ENCODE peak calls at places on chromosomes 7 and 10, in seven cellular contexts. E, X, V, R, Q, Y and T are unnamed samples.

GRCh38 chr7:151717415-151717814 is 159.5 kb downstream of the PRKAG2 start:
- DNase-seq in V (no peak), E (no peak), Y (no peak), X (no peak), R (no peak), Q (no peak), T (no peak)

GRCh38 chr10:14184841-14185500 is 145.8 kb downstream of the FRMD4A start:
- DNase-seq in V (peak), X (peak), Q (no peak), R (no peak), E (peak), Y (peak), T (peak)

GRCh38 chr10:22414146-22414545 is 68.8 kb downstream of the SPAG6 start:
- DNase-seq in X (no peak), Q (no peak), V (no peak), R (no peak), Y (no peak), E (no peak), T (no peak)

GRCh38 chr10:76178561-76179292 is 747.3 kb downstream of the LRMDA start:
- DNase-seq in E (no peak), Q (no peak), X (no peak), R (no peak), V (no peak), Y (no peak), T (no peak)

GRCh38 chr10:4429538-4429937 is 396.5 kb upstream of the AKR1E2 start:
- DNase-seq in X (no peak), Q (no peak), V (no peak), E (no peak), R (no peak), Y (peak), T (no peak)

GRCh38 chr10:8336629-8337331 is 282.3 kb downstream of the GATA3 start:
- DNase-seq in Q (no peak), Y (no peak), R (no peak), E (no peak), X (no peak), V (no peak), T (no peak)

GRCh38 chr7:131015131-131015954 is 281.3 kb upstream of the KLF14 start:
- DNase-seq in V (peak), Y (peak), Q (no peak), X (peak), E (peak), R (no peak), T (no peak)

GRCh38 chr10:83606275-83606674 is 533.0 kb upstream of the GHITM start:
- DNase-seq in Q (no peak), X (peak), R (peak), V (peak), E (no peak), Y (peak), T (no peak)

GRCh38 chr7:106421181-106421762 is 136.5 kb upstream of the NAMPT start:
- DNase-seq in X (no peak), Y (peak), E (peak), Q (no peak), R (no peak), V (peak), T (no peak)

GRCh38 chr10:112532053-112532658 is 85.1 kb downstream of the VTI1A start:
- DNase-seq in V (peak), Y (no peak), R (no peak), Q (no peak), X (no peak), E (peak), T (no peak)

GRCh38 chr10:121288011-121288410 is 310.2 kb downstream of the FGFR2 start:
- DNase-seq in V (no peak), Q (no peak), E (no peak), X (peak), R (no peak), Y (peak), T (no peak)

GRCh38 chr7:101093907-101094306 is 8.6 kb downstream of the TRIM56 start:
- DNase-seq in Y (peak), Q (no peak), X (no peak), V (peak), R (no peak), E (peak), T (no peak)

GRCh38 chr7:122143751-122144711 is at the start of gene AASS:
- DNase-seq in X (peak), E (peak), Q (peak), Y (peak), V (peak), R (peak), T (peak)

GRCh38 chr10:131779661-131780394 is 121.0 kb upstream of the PPP2R2D start:
- DNase-seq in Y (no peak), Q (no peak), E (no peak), X (no peak), R (no peak), V (no peak), T (no peak)

GRCh38 chr7:93055543-93056107 is 62.2 kb downstream of the SAMD9 start:
- DNase-seq in V (peak), Y (peak), E (peak), R (no peak), X (peak), Q (no peak), T (no peak)

GRCh38 chr10:86522385-86522855 is 828 bp upstream of the WAPL start:
- DNase-seq in V (peak), Y (peak), R (no peak), E (no peak), X (no peak), Q (no peak), T (no peak)

GRCh38 chr10:33073641-33074410 is 115.8 kb upstream of the ITGB1 start:
- DNase-seq in X (peak), R (no peak), Q (no peak), E (no peak), Y (no peak), V (no peak), T (no peak)

GRCh38 chr7:29807179-29807841 is 1.0 kb downstream of the WIPF3 start:
- DNase-seq in Q (no peak), X (peak), Y (peak), V (peak), E (no peak), R (peak), T (peak)

DNA sequence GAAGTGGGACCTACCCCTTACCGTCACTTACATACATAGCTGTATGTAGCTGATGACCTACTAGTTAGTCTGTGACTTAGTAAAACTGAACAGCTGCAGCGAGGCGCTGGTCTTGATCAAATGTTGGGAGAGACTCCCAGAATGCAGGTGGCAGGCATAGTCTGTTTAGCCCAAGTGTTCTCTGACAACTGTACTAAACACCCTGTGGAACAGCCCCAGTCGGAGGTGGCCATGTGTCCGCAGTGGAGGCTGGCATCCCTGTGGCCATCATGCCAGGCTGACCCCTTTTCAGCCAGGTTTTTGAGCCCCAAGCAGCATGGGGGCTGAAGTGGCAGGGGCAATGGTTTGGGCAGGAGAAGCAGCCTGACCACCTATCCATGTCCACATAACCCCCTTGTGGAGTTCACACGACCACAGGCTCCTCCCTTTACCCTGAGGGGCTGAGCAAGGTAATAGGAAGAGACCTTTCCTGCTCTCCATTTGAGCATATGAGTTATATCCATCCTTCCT is 7.2 kb downstream of the ADCY1 start:
- DNase-seq in X (no peak), V (no peak), E (no peak), Q (no peak), Y (no peak), R (peak), T (no peak)
- H4K8ac ChIP-seq in X (no peak), V (no peak), E (no peak), Q (no peak), Y (no peak), R (no peak), T (no peak)

GRCh38 chr10:90435296-90435695 is 422.5 kb downstream of the HTR7 start:
- DNase-seq in R (no peak), V (no peak), E (peak), Q (no peak), Y (no peak), X (no peak), T (no peak)
- H4K8ac ChIP-seq in R (no peak), V (no peak), E (no peak), Q (no peak), Y (no peak), X (no peak), T (no peak)

GRCh38 chr10:103444478-103444877 is 7.7 kb downstream of the CALHM2 start:
- DNase-seq in X (no peak), Q (no peak), R (no peak), V (no peak), E (no peak), Y (no peak), T (no peak)

GRCh38 chr10:103443475-103444185 is 8.5 kb downstream of the CALHM2 start:
- DNase-seq in X (no peak), Q (no peak), E (no peak), Y (no peak), V (no peak), R (no peak), T (no peak)

GRCh38 chr10:103447187-103447586 is 5.0 kb downstream of the CALHM2 start:
- DNase-seq in E (no peak), Y (no peak), R (no peak), X (no peak), V (no peak), Q (no peak), T (no peak)

GRCh38 chr10:103445366-103445765 is 6.8 kb downstream of the CALHM2 start:
- DNase-seq in X (no peak), Y (no peak), E (no peak), V (no peak), R (no peak), Q (no peak), T (no peak)

GRCh38 chr10:103445767-103446567 is 6.2 kb downstream of the CALHM2 start:
- DNase-seq in R (no peak), E (peak), V (peak), Q (no peak), Y (no peak), X (no peak), T (no peak)
- H4K8ac ChIP-seq in R (no peak), E (no peak), V (peak), Q (no peak), Y (no peak), X (no peak), T (no peak)

GRCh38 chr7:128027485-128027980 is 3.7 kb downstream of the LRRC4 start:
- DNase-seq in Q (no peak), V (no peak), X (no peak), Y (no peak), E (peak), R (no peak), T (no peak)

GRCh38 chr7:128031901-128032604 is 816 bp upstream of the LRRC4 start:
- DNase-seq in Y (no peak), R (peak), E (peak), X (peak), Q (no peak), V (peak), T (peak)

GRCh38 chr7:128030999-128031681 is at the start of gene LRRC4:
- DNase-seq in R (peak), E (peak), X (peak), Y (no peak), V (peak), Q (no peak), T (peak)

GRCh38 chr7:128030263-128030998 is 806 bp downstream of the LRRC4 start:
- DNase-seq in Q (no peak), Y (no peak), R (peak), X (peak), E (no peak), V (no peak), T (no peak)

DNA sequence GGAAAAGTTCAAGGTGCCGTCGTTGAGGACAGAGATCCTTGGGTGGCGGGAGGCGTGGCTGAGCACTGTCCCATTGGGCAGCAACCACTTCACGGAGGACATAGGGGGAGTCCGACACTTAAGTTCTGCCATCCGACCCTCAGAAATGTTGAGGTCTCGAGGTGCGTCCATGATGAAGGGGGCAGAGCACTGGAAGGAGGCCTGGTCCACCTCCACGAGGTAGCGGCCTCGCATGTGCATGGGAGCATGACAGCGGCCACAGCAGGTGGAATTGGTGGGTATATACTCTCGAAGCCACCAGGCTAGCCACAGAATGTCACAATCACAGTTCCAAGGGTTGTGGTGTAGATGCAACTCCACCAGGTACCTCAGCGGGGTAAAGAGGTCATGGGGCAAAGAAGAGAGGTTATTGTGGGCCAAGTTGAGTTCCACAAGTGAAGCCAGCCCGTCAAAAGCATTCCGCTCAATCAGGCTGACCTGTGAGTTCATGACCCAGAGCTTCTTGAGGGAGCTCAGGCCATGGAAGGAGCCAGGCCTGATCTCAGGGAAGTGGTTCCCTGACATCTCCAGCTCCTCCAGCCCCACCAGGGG is 1.7 kb downstream of the LRRC4 start:
- DNase-seq in Y (no peak), E (no peak), V (no peak), Q (no peak), X (no peak), R (no peak), T (no peak)
- H4K8ac ChIP-seq in Y (no peak), E (no peak), V (no peak), Q (no peak), X (no peak), R (no peak), T (peak)

GRCh38 chr10:89980166-89980565 is 278.8 kb downstream of the KIF20B start:
- DNase-seq in Q (no peak), R (no peak), E (no peak), Y (no peak), X (no peak), V (no peak), T (no peak)

GRCh38 chr10:89978081-89978480 is 276.7 kb downstream of the KIF20B start:
- DNase-seq in V (no peak), Q (no peak), Y (peak), E (no peak), R (no peak), X (no peak), T (no peak)

GRCh38 chr10:89979726-89980125 is 278.3 kb downstream of the KIF20B start:
- DNase-seq in Q (no peak), Y (no peak), E (no peak), X (no peak), V (no peak), R (no peak), T (no peak)

GRCh38 chr10:89975716-89976243 is 274.4 kb downstream of the KIF20B start:
- DNase-seq in X (no peak), Y (no peak), E (no peak), Q (no peak), V (no peak), R (no peak), T (no peak)
- H4K8ac ChIP-seq in X (no peak), Y (no peak), E (no peak), Q (no peak), V (no peak), R (no peak), T (no peak)

GRCh38 chr7:118068-118802 is 74.1 kb upstream of the FAM20C start:
- DNase-seq in V (no peak), X (no peak), Y (no peak), E (no peak), R (no peak), Q (no peak), T (no peak)
- H4K8ac ChIP-seq in V (no peak), X (no peak), Y (no peak), E (no peak), R (no peak), Q (no peak), T (no peak)

GRCh38 chr10:1069680-1070079 is 13.5 kb downstream of the WDR37 start:
- DNase-seq in Y (no peak), V (no peak), Q (no peak), X (no peak), E (no peak), R (no peak), T (no peak)
- H4K8ac ChIP-seq in Y (no peak), V (no peak), Q (no peak), X (no peak), E (no peak), R (no peak), T (no peak)

DNA sequence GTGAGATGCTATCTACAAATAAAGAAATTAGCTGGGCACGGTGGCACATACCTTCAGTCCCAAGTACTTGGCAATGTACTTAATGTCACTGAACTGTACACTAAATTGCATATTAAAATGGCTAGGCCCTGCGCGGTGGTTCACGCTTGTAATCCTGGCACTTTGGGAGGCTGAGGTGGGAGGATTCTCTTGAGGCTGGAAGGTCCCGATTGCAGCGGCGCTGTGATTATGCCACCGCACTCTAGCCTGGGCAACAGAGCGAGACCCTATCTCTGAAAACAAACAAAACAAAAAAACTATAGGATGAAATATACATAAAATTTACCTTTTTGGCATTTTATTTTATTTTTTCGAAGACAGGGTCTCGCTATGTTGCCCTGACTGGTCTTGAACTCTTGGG is 1.5 kb upstream of the EIF3B start:
- DNase-seq in R (no peak), E (no peak), Y (no peak), X (no peak), V (no peak), Q (no peak), T (no peak)
- H4K8ac ChIP-seq in R (no peak), E (peak), Y (no peak), X (no peak), V (no peak), Q (no peak), T (no peak)

DNA sequence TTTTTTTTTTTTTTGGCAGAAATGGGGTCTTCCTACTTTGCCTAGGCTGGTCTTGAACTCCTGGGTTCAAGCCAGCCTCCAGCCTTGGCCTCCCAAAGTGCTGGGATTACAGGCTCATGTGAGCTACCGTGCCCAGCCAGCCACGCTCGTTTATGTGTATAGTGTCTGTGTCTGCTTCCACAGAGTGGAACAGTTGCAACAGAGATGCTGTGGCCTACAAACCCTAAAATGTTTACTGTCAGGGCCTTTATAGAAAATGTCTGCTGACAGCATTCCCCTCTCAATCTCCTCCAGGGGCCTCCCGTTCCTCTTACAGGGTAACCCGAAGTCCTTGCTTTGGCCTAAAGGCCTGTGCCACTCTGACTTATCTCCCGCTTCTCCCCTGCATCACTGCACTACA is 87.6 kb upstream of the LEP start:
- DNase-seq in E (no peak), X (no peak), Q (no peak), Y (no peak), R (no peak), V (no peak), T (no peak)
- H4K8ac ChIP-seq in E (no peak), X (no peak), Q (no peak), Y (no peak), R (no peak), V (no peak), T (no peak)

DNA sequence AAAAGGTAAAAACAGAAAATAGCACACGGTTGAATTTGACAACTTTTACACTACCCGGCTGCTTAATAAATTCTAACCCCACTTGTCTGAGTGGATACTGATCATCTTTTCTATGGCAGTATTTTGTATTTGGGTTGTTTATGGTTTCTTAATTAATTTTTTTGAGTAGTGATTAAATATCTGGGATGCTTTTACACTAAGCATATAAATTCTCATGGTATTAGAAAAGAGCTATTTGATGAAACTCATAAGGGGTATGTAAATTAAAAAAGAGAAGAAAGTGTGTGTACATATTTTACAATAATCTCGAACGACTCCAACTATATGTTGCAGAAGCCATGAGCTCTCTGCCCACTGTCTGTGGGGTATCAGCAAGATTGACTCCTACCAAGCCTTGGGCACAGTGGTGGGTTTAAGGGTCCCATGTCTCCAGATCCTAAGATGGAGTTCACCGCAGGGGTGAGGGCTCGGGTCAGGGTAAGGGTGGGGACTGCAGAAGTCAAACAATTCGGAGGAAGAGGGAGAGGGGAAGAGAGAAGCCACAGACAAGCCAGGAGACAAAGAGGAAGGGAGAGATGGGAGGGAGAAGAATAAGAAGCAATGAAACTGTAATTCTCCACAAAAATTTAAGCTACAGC is 7.6 kb upstream of the HOXA13 start:
- DNase-seq in Q (no peak), Y (no peak), X (no peak), V (no peak), E (no peak), R (no peak), T (no peak)
- H4K8ac ChIP-seq in Q (no peak), Y (no peak), X (no peak), V (no peak), E (no peak), R (no peak), T (no peak)